ENCODE peak calls at places on chromosomes 11 and 22, in seven cellular contexts. Y is NCI-H345, M is heart left ventricle, X is GM12865, I is lower leg skin, B is progenitor cell of endocrine pancreas, J is fibroblast of pulmonary artery. F is an unnamed sample.

GRCh38 chr11:102843474-102843873 is at the start of gene MMP3:
- DNase-seq in Y (no peak), M (no peak), X (no peak), I (no peak), B (no peak), J (no peak), F (no peak)

GRCh38 chr11:87173185-87174039 is 135.7 kb downstream of the TMEM135 start:
- DNase-seq in Y (peak; percentile 12), M (no peak), X (no peak), I (no peak), B (no peak), J (peak; percentile 66), F (no peak)

GRCh38 chr11:76662656-76663460 is 7.7 kb downstream of the LRRC32 start:
- DNase-seq in Y (no peak), M (peak; percentile 21), X (no peak), I (peak; percentile 53), B (no peak), J (no peak), F (no peak)

GRCh38 chr11:75577198-75577597 is 15.1 kb downstream of the SERPINH1 start:
- DNase-seq in Y (peak; percentile 24), M (no peak), X (no peak), I (no peak), B (no peak), J (no peak), F (no peak)

GRCh38 chr11:36364551-36364950 is 68.5 kb downstream of the PRR5L start:
- DNase-seq in Y (no peak), M (no peak), X (no peak), I (no peak), B (no peak), J (peak; percentile 15), F (no peak)

GRCh38 chr11:58068640-58069039 is 37.9 kb downstream of the OR6Q1 start:
- DNase-seq in Y (no peak), M (no peak), X (no peak), I (no peak), B (no peak), J (no peak), F (no peak)

GRCh38 chr11:127485541-127485940 is 485.0 kb upstream of the KIRREL3 start:
- DNase-seq in Y (no peak), M (no peak), X (no peak), I (no peak), B (no peak), J (peak; percentile 2), F (no peak)

GRCh38 chr11:27055065-27055682 is 14.6 kb downstream of the BBOX1 start:
- DNase-seq in Y (no peak), M (no peak), X (no peak), I (no peak), B (no peak), J (peak; percentile 49), F (no peak)

GRCh38 chr11:70028147-70028855 is 49.8 kb upstream of the ANO1 start:
- DNase-seq in Y (no peak), M (no peak), X (no peak), I (peak; percentile 67), B (no peak), J (no peak), F (no peak)

GRCh38 chr11:84345027-84345426 is 1058.9 kb upstream of the CCDC90B start:
- DNase-seq in Y (no peak), M (no peak), X (no peak), I (no peak), B (no peak), J (no peak), F (no peak)

GRCh38 chr11:34183840-34184358 is 78.5 kb downstream of the NAT10 start:
- DNase-seq in Y (no peak), M (no peak), X (no peak), I (no peak), B (no peak), J (no peak), F (no peak)

GRCh38 chr22:47250995-47251765 is 488.7 kb downstream of the TBC1D22A start:
- DNase-seq in Y (no peak), M (no peak), X (no peak), I (peak; percentile 69), B (no peak), J (no peak), F (no peak)

GRCh38 chr11:1628506-1629325 is 859 bp upstream of the KRTAP5-5 start:
- DNase-seq in Y (peak; percentile 19), M (peak; percentile 49), X (peak; percentile 41), I (peak; percentile 91), B (peak; percentile 65), J (peak; percentile 29), F (peak; percentile 86)

GRCh38 chr11:112619106-112619505 is 342.1 kb upstream of the NCAM1 start:
- DNase-seq in Y (no peak), M (no peak), X (no peak), I (no peak), B (no peak), J (no peak), F (no peak)

F was measured in retina.